ENCODE peak calls at places on chromosome 10, in eight cellular contexts. S is endodermal cell; Y is stomach; R is cardiac muscle cell; H is psoas muscle; E is aorta; A is naive thymus-derived CD4-positive, alpha-beta T cell; G is ovary. M is an unnamed sample. For H3K36me3, the result is how much of the 10 kb centered on the place peaks cover.

GRCh38 chr10:52578871-52579405 is 193.6 kb downstream of the MBL2 start:
- DNase-seq in S (no peak), Y (no peak), R (no peak), H (no peak), E (no peak), A (no peak), G (no peak), M (no peak)

GRCh38 chr10:114684822-114685209 is 26.7 kb upstream of the ABLIM1 start:
- DNase-seq in S (no peak), Y (no peak), R (no peak), H (no peak), E (no peak), A (no peak), G (no peak), M (no peak)

GRCh38 chr10:86350897-86351296 is 15.7 kb downstream of the GRID1 start:
- DNase-seq in S (no peak), Y (no peak), R (no peak), H (no peak), E (peak), A (no peak), G (no peak), M (no peak)

GRCh38 chr10:93512565-93512964 is 16.2 kb downstream of the CEP55 start:
- DNase-seq in S (no peak), Y (no peak), R (no peak), H (no peak), E (no peak), A (no peak), G (no peak), M (no peak)

GRCh38 chr10:89213191-89213808 is 6.2 kb upstream of the CH25H start:
- DNase-seq in S (no peak), Y (no peak), R (peak), H (no peak), E (no peak), A (peak), G (no peak), M (no peak)

GRCh38 chr10:96586419-96587254 is at the start of gene TM9SF3:
- DNase-seq in S (peak), Y (peak), R (peak), H (peak), E (peak), A (peak), G (peak), M (peak)

GRCh38 chr10:112654794-112655193 is 207.8 kb downstream of the VTI1A start:
- DNase-seq in S (no peak), Y (no peak), R (no peak), H (no peak), E (no peak), A (no peak), G (no peak), M (no peak)

GRCh38 chr10:123129553-123130271 is 6.1 kb upstream of the HMX3 start:
- DNase-seq in S (no peak), Y (no peak), R (no peak), H (no peak), E (no peak), A (no peak), G (no peak), M (no peak)

GRCh38 chr10:23293145-23293724 is 51.4 kb downstream of the C10orf67 start:
- DNase-seq in S (peak), Y (no peak), R (peak), H (no peak), E (no peak), A (peak), G (no peak), M (no peak)

DNA sequence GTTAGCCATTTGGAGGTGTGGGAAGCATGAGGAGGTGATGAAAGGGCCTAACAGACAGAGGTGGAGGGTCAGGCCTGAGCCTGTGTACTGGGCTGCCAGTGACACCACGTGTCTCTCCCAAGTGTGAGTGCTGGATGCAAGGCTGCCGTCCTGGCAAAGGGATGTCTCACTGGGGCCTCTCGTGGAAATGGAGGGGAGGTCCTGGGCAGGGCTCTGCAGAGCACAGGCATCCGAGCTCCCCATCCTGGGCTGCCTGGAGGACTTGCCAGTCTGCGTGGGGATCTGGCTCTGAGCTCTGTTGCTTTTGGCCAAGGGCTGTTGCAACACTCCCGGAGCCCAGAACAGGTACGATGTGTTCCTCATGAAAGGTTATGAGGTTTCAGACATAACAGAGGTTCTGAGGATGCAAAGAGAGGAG is 77.3 kb downstream of the GRK5 start:
- DNase-seq in S (no peak), Y (peak), R (peak), H (peak), E (peak), A (no peak), G (no peak), M (peak)
- H3K27ac ChIP-seq in S (no peak), Y (peak), R (no peak), H (peak), E (peak), A (peak), G (no peak), M (peak)

GRCh38 chr10:126017961-126018560 is 121.7 kb downstream of the FANK1 start:
- DNase-seq in S (no peak), Y (no peak), R (no peak), H (no peak), E (no peak), A (no peak), G (no peak), M (no peak)

GRCh38 chr10:126014309-126014708 is 117.9 kb downstream of the FANK1 start:
- DNase-seq in S (no peak), Y (no peak), R (no peak), H (no peak), E (no peak), A (no peak), G (no peak), M (no peak)

GRCh38 chr10:126016156-126016805 is 119.9 kb downstream of the FANK1 start:
- DNase-seq in S (no peak), Y (no peak), R (peak), H (no peak), E (no peak), A (no peak), G (no peak), M (no peak)

GRCh38 chr10:126013489-126014281 is 117.3 kb downstream of the FANK1 start:
- DNase-seq in S (peak), Y (no peak), R (peak), H (no peak), E (no peak), A (no peak), G (no peak), M (no peak)

DNA sequence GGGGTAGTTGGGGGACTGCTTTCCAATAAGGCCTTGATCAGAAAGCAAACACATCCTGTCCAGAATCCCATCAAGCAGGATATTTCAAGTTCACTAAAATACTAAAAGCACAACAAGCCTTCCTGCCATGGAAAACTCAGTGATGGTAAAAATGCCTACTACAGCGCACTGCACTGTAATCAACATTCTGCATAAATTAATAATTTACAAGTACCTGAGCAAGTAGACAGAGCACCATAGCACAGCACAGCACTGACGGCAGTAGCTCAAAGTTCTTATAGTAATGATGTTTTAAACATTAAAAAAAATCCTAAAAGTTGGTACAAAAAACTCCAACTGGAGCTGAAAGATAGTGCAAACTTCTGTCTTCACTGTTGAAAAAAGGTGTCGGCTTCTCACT is 120.5 kb downstream of the FANK1 start:
- DNase-seq in S (no peak), Y (no peak), R (no peak), H (no peak), E (no peak), A (no peak), G (no peak), M (no peak)
- H3K36me3 ChIP-seq in S (under half), Y (under half), R (under half), H (under half), E (under half), A (under half), G (under half), M (under half)

DNA sequence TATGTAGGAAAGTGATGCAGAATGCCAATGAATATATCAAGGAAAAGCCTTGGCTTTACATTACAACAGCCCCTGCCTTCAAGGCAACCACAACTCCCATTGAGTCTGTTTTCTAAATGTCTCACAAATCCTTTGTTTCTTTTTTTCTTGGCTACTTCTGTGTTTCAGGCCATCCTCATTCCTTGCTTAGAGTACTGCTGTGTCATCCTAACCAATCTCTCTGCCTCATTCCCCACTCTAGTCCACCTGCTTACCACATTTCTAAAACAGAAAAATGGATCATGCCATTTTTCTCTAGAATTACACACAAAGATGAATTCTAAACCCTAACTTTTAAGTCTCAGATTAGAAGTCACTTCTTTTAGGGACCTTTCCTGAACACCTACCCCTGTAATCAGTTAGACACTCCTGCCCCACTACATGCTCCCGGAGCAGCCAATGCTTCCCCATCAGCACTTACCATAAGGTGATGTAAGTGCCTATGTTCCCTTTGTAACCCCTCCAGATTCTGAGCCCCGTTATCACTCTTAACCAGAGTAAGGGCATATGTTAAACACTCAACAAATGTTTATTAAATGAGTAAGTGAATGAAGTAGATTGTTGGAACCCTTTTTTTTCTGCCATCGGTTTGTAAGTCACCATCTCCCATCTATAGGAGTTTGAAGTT is 2.8 kb downstream of the BORCS7 start:
- DNase-seq in S (no peak), Y (no peak), R (no peak), H (no peak), E (no peak), A (no peak), G (no peak), M (no peak)
- H3K27ac ChIP-seq in S (no peak), Y (no peak), R (no peak), H (no peak), E (no peak), A (no peak), G (no peak), M (no peak)

GRCh38 chr10:14553434-14553833 is 221.3 kb downstream of the FAM107B start:
- DNase-seq in S (no peak), Y (no peak), R (no peak), H (no peak), E (no peak), A (no peak), G (no peak), M (no peak)
- H3K36me3 ChIP-seq in S (under half), Y (under half), R (under half), H (under half), E (under half), A (under half), G (under half), M (under half)

GRCh38 chr10:33263453-33263852 is 71.0 kb downstream of the NRP1 start:
- DNase-seq in S (no peak), Y (no peak), R (no peak), H (no peak), E (no peak), A (no peak), G (no peak), M (no peak)
- H3K27ac ChIP-seq in S (no peak), Y (peak), R (no peak), H (peak), E (no peak), A (no peak), G (no peak), M (peak)

GRCh38 chr10:15122477-15123030 is 25.4 kb downstream of the RPP38 start:
- DNase-seq in S (no peak), Y (no peak), R (no peak), H (no peak), E (no peak), A (no peak), G (no peak), M (no peak)

GRCh38 chr10:15123749-15124184 is 26.6 kb downstream of the RPP38 start:
- DNase-seq in S (no peak), Y (no peak), R (no peak), H (no peak), E (no peak), A (no peak), G (no peak), M (no peak)

GRCh38 chr10:15121707-15122106 is 24.6 kb downstream of the RPP38 start:
- DNase-seq in S (no peak), Y (no peak), R (no peak), H (no peak), E (no peak), A (no peak), G (no peak), M (no peak)

GRCh38 chr10:15118615-15119014 is 21.5 kb downstream of the RPP38 start:
- DNase-seq in S (no peak), Y (no peak), R (no peak), H (no peak), E (no peak), A (no peak), G (no peak), M (no peak)

DNA sequence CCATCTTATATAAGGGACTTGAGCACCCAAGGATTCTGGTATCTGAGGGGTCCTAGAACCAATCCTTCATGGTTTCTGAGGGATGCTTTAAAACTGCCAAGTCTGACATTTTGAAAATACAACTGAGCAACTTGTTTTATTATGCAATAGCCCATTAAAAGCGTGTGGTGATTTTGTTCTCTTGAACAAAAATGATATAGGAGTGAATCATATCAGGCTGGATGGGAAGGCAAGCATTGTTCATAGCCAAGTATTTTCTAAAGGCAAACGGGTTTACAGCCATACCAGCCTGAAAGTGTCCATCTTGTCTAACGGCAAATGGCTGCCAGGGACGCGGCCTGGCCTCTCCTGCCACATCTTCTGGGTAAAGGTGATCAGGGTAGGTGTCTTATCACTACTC is 23.4 kb downstream of the RPP38 start:
- DNase-seq in S (no peak), Y (no peak), R (no peak), H (no peak), E (no peak), A (no peak), G (no peak), M (no peak)
- H3K36me3 ChIP-seq in S (half or more), Y (half or more), R (under half), H (under half), E (under half), A (half or more), G (under half), M (under half)

DNA sequence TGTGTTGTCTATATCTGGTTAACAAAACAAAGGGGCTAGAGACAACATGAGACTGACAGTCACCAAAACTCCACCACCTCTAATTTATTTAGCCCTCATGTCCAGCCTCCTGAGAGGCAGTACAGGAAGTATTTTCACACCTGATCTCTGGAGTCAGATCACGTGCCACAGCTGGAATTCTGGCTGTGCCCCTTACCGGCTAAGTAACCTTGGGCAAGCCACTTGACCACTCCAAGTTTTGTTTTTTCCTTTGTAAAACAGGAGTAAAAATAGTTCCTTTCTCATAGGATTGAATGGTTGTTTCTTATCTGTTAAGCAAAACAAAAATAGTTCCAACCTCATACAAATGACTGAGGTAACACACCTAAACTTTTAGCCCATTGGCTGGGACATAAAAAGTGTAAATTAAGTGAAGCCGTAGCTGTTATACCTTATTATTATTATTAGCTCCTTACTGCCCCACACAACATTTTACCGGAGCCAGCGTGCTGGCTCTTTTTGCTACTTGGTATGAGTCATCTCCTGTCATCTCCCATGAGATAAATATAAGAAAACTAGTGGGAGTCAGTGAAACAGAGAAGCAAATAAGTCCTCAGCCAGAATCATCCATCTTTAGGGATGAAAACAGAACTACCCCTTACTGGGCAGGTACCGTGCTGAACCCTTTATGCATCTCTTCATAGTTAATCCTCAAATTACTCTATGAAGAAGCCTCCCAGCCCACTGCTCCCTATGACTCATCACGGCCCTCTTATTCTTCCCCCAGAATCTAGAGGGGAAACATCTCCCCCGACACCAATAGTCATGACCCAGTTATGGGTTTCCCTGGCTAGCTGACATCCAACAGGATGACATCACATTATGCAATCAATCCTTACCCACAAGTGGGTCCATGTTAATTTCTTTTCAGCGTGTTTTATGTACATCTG is 44.9 kb downstream of the PPP1R3C start:
- DNase-seq in S (no peak), Y (no peak), R (peak), H (no peak), E (no peak), A (no peak), G (no peak), M (peak)
- H3K27ac ChIP-seq in S (peak), Y (peak), R (peak), H (peak), E (peak), A (no peak), G (no peak), M (peak)

GRCh38 chr10:28561531-28561930 is 28.6 kb downstream of the WAC start:
- DNase-seq in S (peak), Y (no peak), R (no peak), H (no peak), E (no peak), A (no peak), G (no peak), M (no peak)
- H3K36me3 ChIP-seq in S (half or more), Y (under half), R (under half), H (under half), E (under half), A (under half), G (under half), M (under half)

GRCh38 chr10:35421553-35422178 is 85.4 kb downstream of the CCNY start:
- DNase-seq in S (peak), Y (no peak), R (no peak), H (no peak), E (no peak), A (no peak), G (no peak), M (peak)

GRCh38 chr10:35424680-35425285 is 88.5 kb downstream of the CCNY start:
- DNase-seq in S (no peak), Y (no peak), R (no peak), H (no peak), E (no peak), A (no peak), G (no peak), M (peak)

GRCh38 chr10:35422236-35422635 is 85.9 kb downstream of the CCNY start:
- DNase-seq in S (no peak), Y (no peak), R (peak), H (no peak), E (no peak), A (no peak), G (no peak), M (no peak)

GRCh38 chr10:35425596-35425995 is 89.3 kb downstream of the CCNY start:
- DNase-seq in S (no peak), Y (no peak), R (no peak), H (no peak), E (no peak), A (no peak), G (no peak), M (no peak)

DNA sequence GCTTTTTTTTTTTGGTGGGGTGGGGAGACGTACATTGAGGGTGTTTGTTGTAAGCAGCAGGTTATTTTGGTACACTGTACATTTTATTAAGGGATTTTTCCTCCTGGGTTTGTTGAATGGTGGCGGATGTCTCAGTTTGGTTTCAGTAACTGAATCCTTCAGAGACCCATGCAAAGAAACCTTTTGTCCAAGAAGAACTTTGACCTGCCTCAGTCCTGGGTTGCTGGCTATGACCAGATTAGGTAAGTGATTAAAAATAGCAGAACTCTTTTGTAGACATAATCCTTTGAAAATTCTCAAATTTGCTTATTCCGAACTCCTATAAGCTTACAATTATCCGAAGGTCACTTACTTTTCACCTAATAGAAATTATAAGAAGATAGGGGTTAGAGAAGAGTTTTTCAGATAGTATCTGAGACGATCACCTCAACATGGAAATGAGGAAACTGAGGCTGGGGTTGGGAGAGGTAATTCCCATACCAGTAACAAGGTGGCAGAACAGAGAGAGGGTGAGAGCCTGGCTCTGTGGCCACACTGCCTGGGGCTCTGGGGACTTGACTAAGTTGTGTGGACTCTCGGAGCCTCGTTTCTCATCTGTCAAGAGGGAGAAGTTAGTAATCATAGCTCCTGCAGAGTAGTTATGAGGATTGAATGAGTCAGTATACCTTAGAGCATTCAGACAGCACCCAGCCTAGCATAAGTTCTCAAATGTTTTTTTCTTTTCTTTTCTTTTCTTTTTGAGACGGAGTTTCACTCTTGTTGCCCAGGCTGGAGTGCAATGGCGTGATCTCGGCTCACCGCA is 87.4 kb downstream of the CCNY start:
- DNase-seq in S (no peak), Y (no peak), R (no peak), H (no peak), E (no peak), A (no peak), G (no peak), M (peak)
- H3K27ac ChIP-seq in S (no peak), Y (peak), R (no peak), H (no peak), E (no peak), A (no peak), G (no peak), M (peak)

M was measured in uterus.